ENCODE peak calls at places on chromosomes 4 and X, in five cellular contexts. C is mesenchymal stem cell, N is IMR-90, V is H1, M is neuronal stem cell. B is an unnamed sample. For H3K4me1, the result is how much of the 10 kb centered on the place peaks cover.

GRCh38 chr4:64564126-64564525 is 154.9 kb upstream of the TECRL start:
- DNase-seq in V (no peak), M (no peak), N (no peak), C (no peak), B (no peak)

GRCh38 chrX:3066555-3066954 is 25.3 kb downstream of the ARSF start:
- DNase-seq in V (no peak), N (peak), C (peak), M (no peak), B (no peak)

GRCh38 chr4:73593631-73594241 is 26.5 kb downstream of the RASSF6 start:
- DNase-seq in M (no peak), C (peak), N (peak), V (no peak), B (peak)

GRCh38 chr4:24475756-24476155 is 108.6 kb downstream of the DHX15 start:
- DNase-seq in M (no peak), C (no peak), V (no peak), N (no peak), B (peak)

GRCh38 chr4:76485450-76485849 is 50.4 kb downstream of the SHROOM3 start:
- DNase-seq in N (no peak), C (peak), M (no peak), V (peak), B (peak)

GRCh38 chrX:10175317-10175871 is 18.6 kb downstream of the CLCN4 start:
- DNase-seq in V (no peak), C (peak), N (peak), M (no peak), B (no peak)

GRCh38 chr4:62952366-62952765 is 1456.9 kb downstream of the TECRL start:
- DNase-seq in N (no peak), M (peak), V (no peak), C (no peak), B (no peak)

GRCh38 chrX:115419094-115419493 is 129.6 kb downstream of the LUZP4 start:
- DNase-seq in C (no peak), N (peak), M (no peak), V (no peak), B (no peak)

GRCh38 chr4:15037923-15038541 is 35.8 kb downstream of the CPEB2 start:
- DNase-seq in M (no peak), C (no peak), V (no peak), N (peak), B (no peak)

GRCh38 chrX:8726031-8726652 is 5.8 kb downstream of the ANOS1 start:
- DNase-seq in N (no peak), M (no peak), V (no peak), C (peak), B (peak)

GRCh38 chr4:84583871-84584373 is 995 bp downstream of the CDS1 start:
- DNase-seq in M (no peak), C (peak), V (no peak), N (no peak), B (no peak)

GRCh38 chrX:124194903-124195302 is 137.6 kb upstream of the TEX13D start:
- DNase-seq in C (no peak), M (no peak), V (no peak), N (no peak), B (no peak)

GRCh38 chr4:156946508-156947197 is 24.9 kb downstream of the PDGFC start:
- DNase-seq in N (peak), M (no peak), V (no peak), C (peak), B (peak)

GRCh38 chr4:174198396-174199179 is 84.9 kb downstream of the FBXO8 start:
- DNase-seq in M (no peak), V (no peak), N (peak), C (peak), B (no peak)

GRCh38 chr4:81509822-81510221 is 38.1 kb upstream of the RASGEF1B start:
- DNase-seq in N (no peak), C (no peak), M (no peak), V (no peak), B (no peak)

GRCh38 chr4:139556735-139557505 is 901 bp upstream of the SETD7 start:
- DNase-seq in N (no peak), C (peak), M (no peak), V (no peak), B (peak)

GRCh38 chr4:18844726-18845125 is 823.2 kb upstream of the LCORL start:
- DNase-seq in N (peak), M (no peak), V (no peak), C (no peak), B (no peak)

GRCh38 chr4:62170235-62170634 is 970.1 kb downstream of the ADGRL3 start:
- DNase-seq in N (no peak), M (no peak), C (no peak), V (no peak), B (no peak)

GRCh38 chrX:22105231-22105630 is 73.1 kb downstream of the PHEX start:
- DNase-seq in N (peak), V (no peak), M (no peak), C (no peak), B (peak)

GRCh38 chr4:76430519-76431388 is 4.3 kb upstream of the SHROOM3 start:
- DNase-seq in C (peak), V (no peak), M (peak), N (peak), B (peak)

GRCh38 chrX:40952855-40953254 is 132.4 kb upstream of the USP9X start:
- DNase-seq in C (peak), V (no peak), M (no peak), N (peak), B (no peak)
- H2BK15ac ChIP-seq in C (no peak), V (no peak), M (no peak), N (no peak), B (no peak)

GRCh38 chr4:118773082-118773792 is 62.7 kb downstream of the SEC24D start:
- DNase-seq in C (no peak), N (no peak), V (no peak), M (no peak), B (peak)
- H3K4me1 ChIP-seq in C (under half), N (under half), V (under half), M (under half), B (under half)

GRCh38 chr4:168796362-168797106 is 213.5 kb downstream of the CBR4 start:
- DNase-seq in N (peak), C (peak), V (no peak), M (no peak), B (no peak)
- H3K4me3 ChIP-seq in N (no peak), C (no peak), V (no peak), M (no peak), B (no peak)

DNA sequence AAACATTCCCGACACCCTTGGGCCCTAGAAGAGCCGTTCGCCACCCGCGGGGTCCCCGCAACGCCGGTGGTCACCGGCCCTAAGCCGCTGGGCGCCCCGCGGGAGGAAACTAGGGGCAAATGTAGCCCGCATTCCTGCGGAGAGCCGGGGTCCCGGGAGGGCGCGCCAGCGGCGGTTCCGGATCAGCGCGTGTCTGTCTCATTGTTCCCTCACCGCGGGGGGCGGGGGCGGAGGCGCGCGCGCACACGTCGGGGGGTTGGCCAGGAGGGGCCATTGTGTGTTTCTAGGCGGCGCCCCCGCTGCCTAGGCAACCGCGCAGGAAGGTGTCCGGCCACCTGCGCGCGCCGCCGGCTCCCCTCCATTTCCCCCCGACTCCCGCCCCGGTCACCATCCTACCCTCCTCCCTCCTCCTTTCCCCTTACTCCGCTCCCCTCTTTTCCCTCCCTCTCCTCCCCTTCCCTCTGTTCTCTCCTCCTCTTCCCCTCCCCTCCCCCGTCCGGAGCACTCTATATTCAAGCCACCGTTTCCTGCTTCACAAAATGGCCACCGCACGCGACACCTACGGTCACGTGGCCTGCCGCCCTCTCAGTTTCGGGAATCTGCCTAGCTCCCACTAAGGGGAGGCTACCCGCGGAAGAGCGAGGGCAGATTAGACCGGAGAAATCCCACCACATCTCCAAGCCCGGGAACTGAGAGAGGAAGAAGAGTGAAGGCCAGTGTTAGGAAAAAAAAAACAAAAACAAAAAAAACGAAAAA is 796 bp upstream of the DDX3X start:
- DNase-seq in M (peak), N (peak), C (peak), V (peak), B (peak)
- H2BK15ac ChIP-seq in M (no peak), N (peak), C (peak), V (peak), B (peak)

DNA sequence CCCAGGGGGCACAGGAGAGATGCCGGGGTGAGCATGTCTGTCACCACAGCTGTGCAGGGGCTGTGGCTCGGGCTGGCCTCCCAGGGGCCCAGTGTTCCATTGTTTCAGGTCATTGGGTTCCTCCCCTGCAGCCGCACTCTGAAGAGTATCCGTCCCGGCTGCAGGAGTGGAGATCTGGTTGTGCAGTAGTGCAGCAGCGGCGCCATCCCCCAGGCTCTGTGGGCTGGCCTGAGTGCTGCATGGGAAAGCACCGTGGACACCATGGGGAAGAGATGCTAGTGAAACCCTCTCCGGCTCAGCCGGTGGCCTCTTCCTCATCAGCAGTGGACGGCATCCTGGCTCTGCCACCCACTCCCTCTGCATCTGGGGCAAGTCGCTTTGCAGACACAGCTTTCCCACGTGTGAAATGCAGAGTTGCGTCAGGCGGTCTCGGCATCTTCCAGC is 29.2 kb downstream of the TBC1D14 start:
- DNase-seq in V (no peak), C (no peak), N (no peak), M (no peak), B (no peak)
- H3K4me1 ChIP-seq in V (under half), C (half or more), N (under half), M (under half), B (under half)

DNA sequence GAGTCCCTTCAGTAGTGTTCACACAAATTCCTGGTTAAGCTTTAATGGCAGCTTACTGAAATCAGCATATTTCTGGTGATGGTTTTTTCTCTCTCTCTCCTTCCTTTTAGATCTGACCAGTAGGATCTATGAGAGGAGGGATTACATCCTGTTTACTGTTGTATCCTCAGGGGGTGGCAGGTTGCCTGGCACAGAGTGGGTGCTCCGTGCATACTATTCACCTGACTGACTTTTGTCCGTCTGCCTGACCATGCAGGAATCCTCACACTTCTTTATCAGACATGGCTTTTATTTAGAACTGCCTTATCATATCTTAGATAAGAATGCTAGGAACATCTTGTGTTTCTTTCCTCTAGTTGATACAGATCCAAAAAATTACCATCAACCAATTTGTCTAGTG is 29.6 kb downstream of the MCUB start:
- DNase-seq in C (peak), N (peak), V (no peak), M (no peak), B (peak)
- H3K4me3 ChIP-seq in C (no peak), N (no peak), V (no peak), M (no peak), B (no peak)